ENCODE peak calls at places on chromosomes 6 and 20, in four cellular contexts. M is IMR-90, U is K562, T is endothelial cell of umbilical vein. E is an unnamed sample. For H3K9me1, the result is how much of the 10 kb centered on the place peaks cover.

GRCh38 chr6:116010400-116011095 is 50.1 kb downstream of the FRK start:
- DNase-seq in M (peak), U (peak), T (peak), E (peak)

GRCh38 chr6:41636803-41637178 is 1.5 kb upstream of the MDFI start:
- DNase-seq in T (peak), M (no peak), U (no peak), E (peak)

GRCh38 chr20:32898721-32899120 is 40.0 kb downstream of the EFCAB8 start:
- DNase-seq in T (no peak), M (peak), U (no peak), E (no peak)

GRCh38 chr20:63534831-63535651 is 2.1 kb downstream of the PTK6 start:
- DNase-seq in M (no peak), U (no peak), T (no peak), E (peak)

GRCh38 chr6:52591832-52592231 is 15.0 kb upstream of the TRAM2 start:
- DNase-seq in T (no peak), M (no peak), U (no peak), E (no peak)

GRCh38 chr6:118896339-118897136 is 2.6 kb downstream of the ASF1A start:
- DNase-seq in U (peak), M (peak), T (peak), E (peak)

GRCh38 chr6:93176070-93176469 is 243.3 kb downstream of the EPHA7 start:
- DNase-seq in U (no peak), T (no peak), M (no peak), E (no peak)

GRCh38 chr20:62832212-62832922 is 15.5 kb downstream of the COL9A3 start:
- DNase-seq in T (no peak), U (peak), M (no peak), E (no peak)

GRCh38 chr6:27651371-27651732 is 178.4 kb upstream of the ZNF184 start:
- DNase-seq in U (peak), M (no peak), T (no peak), E (no peak)

GRCh38 chr6:38552136-38552535 is 87.6 kb downstream of the BTBD9 start:
- DNase-seq in T (no peak), U (no peak), M (no peak), E (no peak)

GRCh38 chr6:78615430-78615904 is 251.9 kb upstream of the IRAK1BP1 start:
- DNase-seq in M (no peak), T (peak), U (no peak), E (no peak)

DNA sequence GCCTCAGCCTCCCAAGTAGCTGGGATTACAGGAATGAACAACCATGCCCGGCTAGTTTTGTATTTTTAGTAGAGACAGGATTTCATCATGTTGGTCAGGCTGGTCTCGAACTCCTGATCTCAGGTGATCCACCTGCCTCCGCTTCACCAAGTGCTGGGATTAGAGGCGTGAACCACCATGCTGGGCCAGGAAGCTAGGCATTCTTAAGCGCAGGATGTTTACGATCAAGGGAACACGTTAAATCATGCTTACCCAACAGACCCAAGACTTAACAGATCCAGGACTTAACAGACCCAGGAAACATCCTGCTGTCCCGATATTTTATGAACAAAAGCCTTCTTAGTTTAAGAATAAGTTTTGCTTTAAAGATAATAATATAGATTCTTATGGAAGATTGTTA is 9.1 kb downstream of the PTGIS start:
- DNase-seq in U (no peak), M (no peak), T (no peak), E (no peak)
- H3K4me2 ChIP-seq in U (no peak), M (no peak), T (no peak), E (no peak)

DNA sequence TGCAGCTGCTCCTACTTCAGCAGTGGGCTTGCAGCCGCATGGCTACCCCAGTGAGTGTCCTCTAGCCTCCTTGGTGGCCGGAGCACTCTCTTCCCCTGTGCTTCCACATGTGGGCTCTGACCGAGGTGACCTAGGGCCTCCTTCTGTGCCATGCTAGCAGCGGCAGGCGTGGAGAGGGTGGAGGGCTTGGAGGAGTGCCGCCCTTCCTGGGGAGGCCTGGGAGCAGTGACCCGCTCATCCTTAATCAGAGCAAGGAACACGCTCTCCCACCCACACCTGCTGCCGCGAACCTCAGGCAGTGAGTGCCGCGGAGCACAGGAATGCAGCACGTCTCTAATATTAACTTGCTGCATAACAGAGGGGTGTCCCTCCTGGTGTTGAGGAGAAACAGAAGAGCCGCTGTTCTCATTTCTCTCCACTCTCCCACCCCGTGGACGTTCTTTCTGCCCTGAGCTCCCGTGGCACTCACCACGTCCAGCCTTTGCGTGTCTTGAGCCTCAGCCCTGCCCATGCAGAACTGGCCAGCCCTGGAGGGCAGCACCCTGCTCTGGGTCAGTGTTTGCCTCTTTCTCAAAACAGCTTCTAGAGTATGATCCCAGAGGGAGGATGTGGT is 31.9 kb downstream of the DUSP22 start:
- DNase-seq in M (no peak), U (no peak), T (no peak), E (no peak)
- H3K4me3 ChIP-seq in M (no peak), U (no peak), T (no peak), E (no peak)

DNA sequence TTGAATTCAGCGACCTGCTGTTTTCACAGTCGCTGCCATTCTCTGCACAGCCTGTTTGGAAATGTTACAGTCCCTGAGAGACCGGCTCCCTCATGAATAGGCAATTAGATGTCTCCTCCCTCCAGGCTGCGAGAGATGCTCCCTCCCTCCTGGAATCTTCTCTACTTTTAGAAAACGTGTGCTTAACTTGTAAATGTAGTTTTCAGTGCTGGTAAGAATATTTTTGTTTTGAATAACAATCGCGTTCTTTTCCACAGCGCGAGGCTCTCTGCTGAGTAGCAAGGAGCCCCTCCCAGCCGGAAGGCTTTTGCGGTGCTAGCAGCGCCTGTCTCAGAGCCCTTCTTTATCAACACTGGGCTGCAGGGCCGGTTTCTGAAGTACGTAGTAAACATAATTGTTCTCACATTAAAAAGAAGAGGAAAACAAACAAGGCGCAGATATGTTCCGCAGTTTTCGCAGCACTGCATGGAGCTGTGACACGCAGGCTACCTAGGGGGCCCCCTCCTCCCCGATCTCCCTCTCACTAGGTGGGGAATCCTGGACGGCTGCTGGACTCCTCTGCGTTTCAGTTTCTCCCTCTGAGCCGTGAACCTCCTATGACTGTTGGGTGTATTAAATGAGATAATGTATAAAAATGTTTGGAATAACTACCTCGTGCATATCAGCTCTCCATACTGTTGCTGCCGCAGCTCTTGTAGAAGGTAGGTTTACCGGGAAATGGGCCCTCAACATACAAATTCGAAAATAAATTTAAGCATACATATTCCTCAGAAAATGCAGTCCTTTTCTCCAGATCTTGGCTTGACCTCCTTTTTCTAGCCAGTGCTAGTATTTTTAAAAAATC is 79.0 kb upstream of the SPACA1 start:
- DNase-seq in T (peak), U (no peak), M (no peak), E (no peak)
- H3K9me1 ChIP-seq in T (under half), U (under half), M (under half), E (under half)

GRCh38 chr20:39294137-39294725 is 332.1 kb downstream of the DHX35 start:
- DNase-seq in T (no peak), M (no peak), U (no peak), E (no peak)
- H3K4me2 ChIP-seq in T (no peak), M (no peak), U (no peak), E (no peak)

GRCh38 chr20:9071976-9072726 is 3.3 kb downstream of the PLCB4 start:
- DNase-seq in T (no peak), M (peak), U (no peak), E (no peak)

GRCh38 chr20:9072741-9073310 is 3.9 kb downstream of the PLCB4 start:
- DNase-seq in T (peak), U (no peak), M (no peak), E (no peak)

GRCh38 chr20:9068232-9068781 is 580 bp upstream of the PLCB4 start:
- DNase-seq in M (peak), T (peak), U (no peak), E (no peak)

GRCh38 chr20:9068896-9069663 is at the start of gene PLCB4:
- DNase-seq in M (peak), T (peak), U (peak), E (no peak)

DNA sequence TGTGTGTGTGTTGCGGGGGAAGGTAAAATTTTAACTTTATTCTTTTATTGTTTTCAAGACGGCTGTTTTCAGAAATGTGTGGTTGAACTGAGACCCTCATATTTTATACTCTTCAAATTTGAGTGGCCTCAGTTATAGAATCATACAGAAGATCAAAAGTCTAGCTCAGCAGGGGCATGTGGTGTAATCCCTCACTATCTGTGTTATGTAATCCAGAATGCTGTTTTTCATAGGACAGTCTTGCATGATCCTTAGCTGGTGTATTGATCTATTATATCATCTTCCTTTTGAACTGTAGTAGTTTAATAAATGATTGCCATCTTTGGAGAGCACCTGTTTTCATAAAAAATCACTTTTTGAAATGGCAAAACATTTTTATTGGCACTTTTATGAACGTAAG is 1.4 kb downstream of the PLCB4 start:
- DNase-seq in M (no peak), U (no peak), T (no peak), E (no peak)
- H3K4me3 ChIP-seq in M (peak), U (no peak), T (no peak), E (no peak)

GRCh38 chr6:162708971-162709370 is 18.6 kb downstream of the PRKN start:
- DNase-seq in M (no peak), U (no peak), T (no peak), E (no peak)
- H3K9me1 ChIP-seq in M (under half), U (under half), T (under half), E (under half)

GRCh38 chr20:53872561-53873248 is 197.7 kb downstream of the BCAS1 start:
- DNase-seq in U (no peak), T (no peak), M (peak), E (no peak)
- H3K4me2 ChIP-seq in U (no peak), T (peak), M (peak), E (peak)

DNA sequence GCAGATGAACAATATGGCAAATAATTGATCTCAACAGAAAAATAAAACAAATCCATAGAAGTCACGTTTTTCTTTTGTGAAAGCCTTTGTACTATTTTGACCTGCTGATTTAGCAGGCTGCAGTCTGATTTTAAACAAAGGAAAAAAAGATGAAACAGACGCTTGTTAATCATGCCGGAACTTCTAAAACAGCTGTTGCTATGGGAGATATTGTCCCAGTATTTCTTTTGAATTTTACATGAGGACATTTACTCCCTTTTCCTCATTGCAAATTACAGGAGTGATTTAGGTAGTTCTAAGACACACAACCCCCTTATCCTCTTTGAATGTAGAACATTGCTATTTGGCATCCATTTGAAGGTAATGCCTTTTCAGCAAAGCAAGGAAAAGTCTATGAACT is 416.1 kb downstream of the BCKDHB start:
- DNase-seq in T (peak), M (no peak), U (no peak), E (no peak)
- H3K4me3 ChIP-seq in T (no peak), M (no peak), U (no peak), E (no peak)

E was measured in keratinocyte.